ENCODE peak calls at places on chromosomes 7 and 10, in seven cellular contexts. One of them, this sample, is unnamed.

GRCh38 chr7:4787947-4788626 is 12.7 kb downstream of the AP5Z1 start:
- DNase-seq in SIG-M5: no peak
- DNase-seq in body of pancreas: no peak
- DNase-seq in choroid plexus epithelial cell: no peak
- DNase-seq in GM20000: no peak
- DNase-seq in activated T-cell treated with anti-CD3 and anti-CD28 coated beads for 48 hours: no peak
- DNase-seq in midbrain: no peak
- DNase-seq in this sample: no peak

GRCh38 chr10:4588824-4589223 is 237.2 kb upstream of the AKR1E2 start:
- DNase-seq in SIG-M5: no peak
- DNase-seq in choroid plexus epithelial cell: peak; percentile 21
- DNase-seq in body of pancreas: no peak
- DNase-seq in GM20000: no peak
- DNase-seq in activated T-cell treated with anti-CD3 and anti-CD28 coated beads for 48 hours: no peak
- DNase-seq in midbrain: no peak
- DNase-seq in this sample: no peak

GRCh38 chr7:4282434-4283223 is 399.5 kb upstream of the FOXK1 start:
- DNase-seq in choroid plexus epithelial cell: no peak
- DNase-seq in activated T-cell treated with anti-CD3 and anti-CD28 coated beads for 48 hours: no peak
- DNase-seq in SIG-M5: no peak
- DNase-seq in midbrain: no peak
- DNase-seq in GM20000: no peak
- DNase-seq in body of pancreas: no peak
- DNase-seq in this sample: peak; percentile 29

GRCh38 chr7:17144313-17144712 is 154.1 kb upstream of the AHR start:
- DNase-seq in activated T-cell treated with anti-CD3 and anti-CD28 coated beads for 48 hours: peak; percentile 57
- DNase-seq in SIG-M5: no peak
- DNase-seq in midbrain: no peak
- DNase-seq in GM20000: no peak
- DNase-seq in choroid plexus epithelial cell: peak; percentile 65
- DNase-seq in body of pancreas: no peak
- DNase-seq in this sample: no peak

GRCh38 chr10:7872041-7872442 is 53.7 kb downstream of the TAF3 start:
- DNase-seq in choroid plexus epithelial cell: peak; percentile 34
- DNase-seq in activated T-cell treated with anti-CD3 and anti-CD28 coated beads for 48 hours: no peak
- DNase-seq in body of pancreas: no peak
- DNase-seq in midbrain: peak; percentile 18
- DNase-seq in SIG-M5: no peak
- DNase-seq in GM20000: peak; percentile 13
- DNase-seq in this sample: no peak

GRCh38 chr10:99346247-99346646 is 17.1 kb downstream of the CNNM1 start:
- DNase-seq in activated T-cell treated with anti-CD3 and anti-CD28 coated beads for 48 hours: no peak
- DNase-seq in SIG-M5: no peak
- DNase-seq in body of pancreas: no peak
- DNase-seq in GM20000: no peak
- DNase-seq in choroid plexus epithelial cell: peak; percentile 27
- DNase-seq in midbrain: no peak
- DNase-seq in this sample: no peak

GRCh38 chr7:98240961-98241673 is 10.9 kb downstream of the TECPR1 start:
- DNase-seq in SIG-M5: no peak
- DNase-seq in GM20000: peak; percentile 80
- DNase-seq in body of pancreas: peak; percentile 67
- DNase-seq in activated T-cell treated with anti-CD3 and anti-CD28 coated beads for 48 hours: no peak
- DNase-seq in choroid plexus epithelial cell: peak; percentile 70
- DNase-seq in midbrain: peak; percentile 52
- DNase-seq in this sample: peak; percentile 50

GRCh38 chr7:48259463-48260280 is 88.4 kb downstream of the ABCA13 start:
- DNase-seq in GM20000: no peak
- DNase-seq in activated T-cell treated with anti-CD3 and anti-CD28 coated beads for 48 hours: no peak
- DNase-seq in body of pancreas: no peak
- DNase-seq in SIG-M5: no peak
- DNase-seq in midbrain: no peak
- DNase-seq in choroid plexus epithelial cell: no peak
- DNase-seq in this sample: no peak

GRCh38 chr10:57675125-57675524 is 592.6 kb downstream of the IPMK start:
- DNase-seq in midbrain: no peak
- DNase-seq in choroid plexus epithelial cell: no peak
- DNase-seq in body of pancreas: no peak
- DNase-seq in GM20000: no peak
- DNase-seq in activated T-cell treated with anti-CD3 and anti-CD28 coated beads for 48 hours: no peak
- DNase-seq in SIG-M5: no peak
- DNase-seq in this sample: no peak

GRCh38 chr10:73923935-73924598 is 13.1 kb downstream of the PLAU start:
- DNase-seq in activated T-cell treated with anti-CD3 and anti-CD28 coated beads for 48 hours: no peak
- DNase-seq in body of pancreas: no peak
- DNase-seq in midbrain: no peak
- DNase-seq in SIG-M5: no peak
- DNase-seq in choroid plexus epithelial cell: no peak
- DNase-seq in GM20000: no peak
- DNase-seq in this sample: no peak

GRCh38 chr7:97959046-97959445 is 30.9 kb downstream of the OCM2 start:
- DNase-seq in GM20000: no peak
- DNase-seq in choroid plexus epithelial cell: no peak
- DNase-seq in body of pancreas: no peak
- DNase-seq in midbrain: no peak
- DNase-seq in SIG-M5: no peak
- DNase-seq in activated T-cell treated with anti-CD3 and anti-CD28 coated beads for 48 hours: no peak
- DNase-seq in this sample: no peak

GRCh38 chr10:127027786-127028185 is 122.6 kb downstream of the DOCK1 start:
- DNase-seq in midbrain: no peak
- DNase-seq in activated T-cell treated with anti-CD3 and anti-CD28 coated beads for 48 hours: no peak
- DNase-seq in body of pancreas: no peak
- DNase-seq in choroid plexus epithelial cell: no peak
- DNase-seq in SIG-M5: no peak
- DNase-seq in GM20000: no peak
- DNase-seq in this sample: peak; percentile 16

GRCh38 chr10:71587941-71588573 is 131.5 kb downstream of the C10orf105 start:
- DNase-seq in SIG-M5: no peak
- DNase-seq in activated T-cell treated with anti-CD3 and anti-CD28 coated beads for 48 hours: no peak
- DNase-seq in choroid plexus epithelial cell: peak; percentile 97
- DNase-seq in body of pancreas: no peak
- DNase-seq in midbrain: no peak
- DNase-seq in GM20000: no peak
- DNase-seq in this sample: no peak

GRCh38 chr7:2701832-2702593 is 14.0 kb downstream of the AMZ1 start:
- DNase-seq in activated T-cell treated with anti-CD3 and anti-CD28 coated beads for 48 hours: no peak
- DNase-seq in SIG-M5: no peak
- DNase-seq in choroid plexus epithelial cell: peak; percentile 26
- DNase-seq in midbrain: peak; percentile 83
- DNase-seq in GM20000: no peak
- DNase-seq in body of pancreas: peak; percentile 29
- DNase-seq in this sample: peak; percentile 73

GRCh38 chr10:113538131-113538530 is 14.7 kb upstream of the HABP2 start:
- DNase-seq in SIG-M5: no peak
- DNase-seq in choroid plexus epithelial cell: no peak
- DNase-seq in body of pancreas: no peak
- DNase-seq in midbrain: no peak
- DNase-seq in GM20000: no peak
- DNase-seq in activated T-cell treated with anti-CD3 and anti-CD28 coated beads for 48 hours: no peak
- DNase-seq in this sample: no peak

GRCh38 chr7:159197066-159197975 is 52.7 kb upstream of the VIPR2 start:
- DNase-seq in activated T-cell treated with anti-CD3 and anti-CD28 coated beads for 48 hours: peak; percentile 21
- DNase-seq in choroid plexus epithelial cell: peak; percentile 20
- DNase-seq in body of pancreas: no peak
- DNase-seq in GM20000: peak; percentile 34
- DNase-seq in SIG-M5: no peak
- DNase-seq in midbrain: no peak
- DNase-seq in this sample: no peak

GRCh38 chr7:38105874-38106483 is 72.1 kb upstream of the STARD3NL start:
- DNase-seq in SIG-M5: peak; percentile 1
- DNase-seq in GM20000: peak; percentile 56
- DNase-seq in midbrain: peak; percentile 43
- DNase-seq in body of pancreas: peak; percentile 20
- DNase-seq in choroid plexus epithelial cell: peak; percentile 72
- DNase-seq in activated T-cell treated with anti-CD3 and anti-CD28 coated beads for 48 hours: no peak
- DNase-seq in this sample: no peak

GRCh38 chr7:38975944-38976392 is 1.7 kb upstream of the POU6F2 start:
- DNase-seq in SIG-M5: no peak
- DNase-seq in body of pancreas: peak; percentile 14
- DNase-seq in midbrain: no peak
- DNase-seq in choroid plexus epithelial cell: no peak
- DNase-seq in activated T-cell treated with anti-CD3 and anti-CD28 coated beads for 48 hours: no peak
- DNase-seq in GM20000: no peak
- DNase-seq in this sample: no peak

GRCh38 chr7:36653011-36653670 is 71.2 kb downstream of the AOAH start:
- DNase-seq in choroid plexus epithelial cell: peak; percentile 73
- DNase-seq in activated T-cell treated with anti-CD3 and anti-CD28 coated beads for 48 hours: no peak
- DNase-seq in GM20000: no peak
- DNase-seq in SIG-M5: no peak
- DNase-seq in midbrain: no peak
- DNase-seq in body of pancreas: no peak
- DNase-seq in this sample: no peak

GRCh38 chr7:5419523-5420107 is 4.0 kb downstream of the TNRC18 start:
- DNase-seq in SIG-M5: no peak
- DNase-seq in body of pancreas: peak; percentile 36
- DNase-seq in midbrain: peak; percentile 27
- DNase-seq in activated T-cell treated with anti-CD3 and anti-CD28 coated beads for 48 hours: no peak
- DNase-seq in GM20000: no peak
- DNase-seq in choroid plexus epithelial cell: no peak
- DNase-seq in this sample: no peak

GRCh38 chr7:117274951-117275350 is 47.9 kb downstream of the WNT2 start:
- DNase-seq in body of pancreas: no peak
- DNase-seq in GM20000: no peak
- DNase-seq in midbrain: no peak
- DNase-seq in activated T-cell treated with anti-CD3 and anti-CD28 coated beads for 48 hours: no peak
- DNase-seq in choroid plexus epithelial cell: no peak
- DNase-seq in SIG-M5: no peak
- DNase-seq in this sample: no peak

This sample was measured in right lobe of liver.